ENCODE peak calls at places on chromosomes 11 and 22, in nine cellular contexts. R, S, W, Y, U, O, G, A and V are unnamed samples.

GRCh38 chr11:2897048-2897447 is 11.5 kb upstream of the CDKN1C start:
- DNase-seq in R (no peak), S (no peak), W (no peak), Y (no peak), U (no peak), O (no peak), G (no peak), A (no peak), V (no peak)

GRCh38 chr11:128207861-128208321 is 379.5 kb downstream of the ETS1 start:
- DNase-seq in R (no peak), S (no peak), W (peak), Y (no peak), U (peak), O (no peak), G (no peak), A (no peak), V (no peak)

GRCh38 chr11:43921561-43922294 is 20.7 kb upstream of the C11orf96 start:
- DNase-seq in R (no peak), S (no peak), W (no peak), Y (no peak), U (no peak), O (no peak), G (no peak), A (no peak), V (no peak)

GRCh38 chr11:102413497-102413896 is 39.1 kb downstream of the TMEM123 start:
- DNase-seq in R (no peak), S (no peak), W (no peak), Y (no peak), U (no peak), O (no peak), G (no peak), A (no peak), V (no peak)

GRCh38 chr11:99505319-99505718 is 484.6 kb downstream of the CNTN5 start:
- DNase-seq in R (no peak), S (no peak), W (no peak), Y (no peak), U (peak), O (no peak), G (no peak), A (no peak), V (no peak)

GRCh38 chr11:72584933-72585597 is 89.2 kb downstream of the PDE2A start:
- DNase-seq in R (no peak), S (no peak), W (no peak), Y (no peak), U (no peak), O (peak), G (no peak), A (no peak), V (no peak)

GRCh38 chr11:120527111-120527748 is 15.7 kb downstream of the GRIK4 start:
- DNase-seq in R (peak), S (no peak), W (no peak), Y (no peak), U (no peak), O (no peak), G (no peak), A (no peak), V (no peak)

GRCh38 chr11:11604340-11604992 is 17.3 kb downstream of the GALNT18 start:
- DNase-seq in R (no peak), S (no peak), W (no peak), Y (no peak), U (no peak), O (no peak), G (no peak), A (no peak), V (no peak)

GRCh38 chr22:41261541-41262249 is 21.0 kb upstream of the CHADL start:
- DNase-seq in R (peak), S (no peak), W (no peak), Y (no peak), U (no peak), O (no peak), G (no peak), A (no peak), V (no peak)

GRCh38 chr11:111941963-111942362 is 4.8 kb downstream of the DIXDC1 start:
- DNase-seq in R (peak), S (no peak), W (no peak), Y (no peak), U (no peak), O (peak), G (no peak), A (no peak), V (no peak)

GRCh38 chr11:34468209-34468841 is 29.6 kb downstream of the CAT start:
- DNase-seq in R (no peak), S (no peak), W (no peak), Y (peak), U (peak), O (no peak), G (no peak), A (no peak), V (no peak)

DNA sequence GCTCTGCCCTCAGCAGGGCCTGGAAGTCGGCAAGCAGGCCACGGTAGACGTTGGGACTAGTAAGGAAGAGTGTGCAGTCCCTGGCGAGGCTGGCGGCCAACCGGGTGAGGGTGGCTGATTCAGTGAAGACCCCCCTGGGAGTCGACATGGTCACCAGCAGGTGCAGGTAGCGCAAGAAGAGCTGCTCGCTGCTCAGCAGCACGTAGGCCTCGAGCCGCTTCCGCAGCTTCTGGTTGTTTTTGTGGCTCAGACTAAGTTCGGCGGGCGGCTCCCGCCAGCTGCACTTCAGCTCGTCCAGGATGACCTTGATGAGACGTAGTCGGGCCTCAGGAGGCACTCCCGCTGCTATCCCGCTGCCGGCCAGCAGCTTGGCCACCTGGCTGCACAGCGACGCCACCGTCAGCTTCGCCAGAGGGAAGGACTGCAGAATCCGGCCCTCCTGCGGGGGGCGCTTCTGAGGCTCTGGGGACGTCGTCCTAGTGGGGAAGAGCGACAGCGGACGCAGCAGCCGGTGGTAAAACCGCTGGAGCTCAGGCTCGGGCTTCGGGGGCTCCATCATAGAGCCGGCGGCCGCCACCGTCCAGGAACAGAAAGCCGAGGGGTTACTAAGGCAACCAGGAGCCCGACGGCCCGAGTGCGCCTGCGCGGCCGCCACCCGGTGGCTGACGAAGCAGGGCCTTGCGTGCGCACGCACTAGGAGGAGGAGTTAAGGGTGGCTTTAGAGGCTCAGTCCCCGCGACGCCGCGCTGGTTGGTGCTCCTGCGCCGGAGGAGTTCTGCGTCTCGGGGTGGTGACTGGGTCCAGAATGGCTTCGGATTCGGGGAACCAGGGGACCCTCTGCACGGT is at the start of the genes CCDC87 and CCS:
- DNase-seq in R (peak), S (peak), W (peak), Y (peak), U (peak), O (peak), G (peak), A (peak), V (peak)
- H3K27ac ChIP-seq in R (peak), S (peak), W (peak), Y (peak), U (peak), O (no peak), G (peak), A (peak), V (peak)

DNA sequence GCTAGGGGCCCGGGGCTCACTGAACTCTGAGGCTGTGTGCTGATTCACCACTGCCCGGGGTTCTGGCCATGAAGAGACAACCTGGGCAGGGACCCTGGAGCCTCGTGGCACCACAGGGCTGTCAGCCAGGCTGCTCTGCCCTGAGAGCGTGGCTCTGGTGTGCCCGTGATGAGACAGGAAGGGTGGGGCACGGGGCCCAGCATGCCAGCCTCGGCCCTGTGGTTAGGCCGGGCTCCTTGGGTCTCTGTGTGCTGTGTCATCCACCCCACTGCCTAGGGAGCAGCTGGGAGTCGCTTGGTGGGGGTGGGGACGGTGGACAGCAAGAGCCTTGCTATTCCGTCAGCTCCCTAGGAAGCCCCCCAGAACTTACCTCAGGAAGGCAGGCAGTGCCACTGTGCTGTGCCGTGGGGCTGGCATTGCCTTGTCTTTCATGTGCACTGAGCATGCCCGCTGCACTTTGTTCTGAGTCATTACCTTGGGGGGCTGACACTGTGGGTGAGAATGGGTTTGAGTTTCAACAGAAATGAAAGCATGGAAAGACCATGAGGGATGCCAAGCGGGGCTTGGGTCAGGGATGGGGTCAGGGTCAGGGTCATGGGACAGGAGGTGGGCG is 31.7 kb downstream of the TPCN2 start:
- DNase-seq in R (no peak), S (no peak), W (peak), Y (no peak), U (peak), O (no peak), G (no peak), A (no peak), V (no peak)
- H3K27ac ChIP-seq in R (no peak), S (no peak), W (peak), Y (no peak), U (no peak), O (peak), G (peak), A (no peak), V (no peak)

DNA sequence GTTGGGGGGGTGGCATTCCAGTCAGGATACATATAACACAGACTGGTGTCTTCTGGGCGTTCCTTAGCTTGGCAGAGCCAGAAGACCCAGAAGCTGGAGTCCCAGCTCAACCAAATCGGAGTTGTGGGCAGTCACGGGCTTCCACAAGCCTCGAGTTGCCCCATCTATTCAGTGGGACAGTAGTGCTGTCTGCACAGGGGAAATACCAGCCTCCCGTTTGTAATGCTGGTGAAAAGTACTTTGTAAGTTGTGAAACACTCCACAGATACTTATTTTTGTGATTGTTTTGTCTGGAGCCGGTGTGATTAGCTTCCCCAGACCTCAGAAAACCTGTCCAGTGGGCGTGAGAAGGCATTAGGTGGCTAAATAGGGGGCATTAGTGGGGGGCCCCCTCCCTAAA is 13.6 kb downstream of the DGKZ start:
- DNase-seq in R (no peak), S (no peak), W (no peak), Y (no peak), U (no peak), O (no peak), G (no peak), A (no peak), V (no peak)
- H3K27ac ChIP-seq in R (peak), S (peak), W (no peak), Y (peak), U (peak), O (no peak), G (peak), A (peak), V (peak)

GRCh38 chr22:21949569-21949918 is 3.1 kb downstream of the PPM1F start:
- DNase-seq in R (no peak), S (no peak), W (no peak), Y (no peak), U (no peak), O (no peak), G (no peak), A (no peak), V (no peak)

GRCh38 chr22:21947040-21948014 is 5.3 kb downstream of the PPM1F start:
- DNase-seq in R (no peak), S (no peak), W (no peak), Y (peak), U (peak), O (no peak), G (no peak), A (no peak), V (no peak)

GRCh38 chr22:21949948-21950347 is 2.7 kb downstream of the PPM1F start:
- DNase-seq in R (no peak), S (no peak), W (no peak), Y (no peak), U (no peak), O (no peak), G (no peak), A (no peak), V (no peak)

GRCh38 chr22:21948824-21949568 is 3.7 kb downstream of the PPM1F start:
- DNase-seq in R (no peak), S (no peak), W (no peak), Y (no peak), U (no peak), O (no peak), G (no peak), A (no peak), V (no peak)

DNA sequence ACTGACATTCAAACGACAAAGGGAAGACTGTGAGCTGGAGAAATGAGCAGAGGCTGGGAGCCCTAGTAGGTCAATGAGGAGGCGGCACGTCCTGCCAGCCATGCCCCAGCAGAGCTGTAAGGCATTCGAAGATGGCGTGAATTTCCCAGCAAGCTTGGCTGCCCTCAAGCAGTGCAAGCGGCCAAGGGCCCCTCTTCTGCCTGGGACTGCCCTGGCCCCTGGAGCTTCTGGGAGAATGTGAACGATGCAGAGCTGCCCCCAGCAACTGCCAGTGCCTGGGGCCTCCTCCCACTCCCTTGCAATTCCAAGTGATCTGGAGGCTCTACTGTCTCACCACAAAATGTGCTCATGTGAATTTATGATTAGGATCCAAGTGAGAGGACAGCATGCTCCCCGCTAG is 4.3 kb downstream of the PPM1F start:
- DNase-seq in R (no peak), S (no peak), W (no peak), Y (no peak), U (no peak), O (no peak), G (no peak), A (no peak), V (no peak)
- H3K27ac ChIP-seq in R (peak), S (peak), W (peak), Y (peak), U (no peak), O (no peak), G (no peak), A (peak), V (no peak)

GRCh38 chr11:133724116-133724515 is 121.2 kb downstream of the SPATA19 start:
- DNase-seq in R (no peak), S (no peak), W (no peak), Y (no peak), U (no peak), O (no peak), G (no peak), A (no peak), V (no peak)

GRCh38 chr11:133720951-133721350 is 124.4 kb downstream of the SPATA19 start:
- DNase-seq in R (no peak), S (no peak), W (no peak), Y (no peak), U (no peak), O (no peak), G (no peak), A (no peak), V (no peak)

GRCh38 chr11:133732109-133732508 is 113.2 kb downstream of the SPATA19 start:
- DNase-seq in R (no peak), S (no peak), W (no peak), Y (no peak), U (no peak), O (no peak), G (no peak), A (no peak), V (no peak)

GRCh38 chr11:133726576-133726975 is 118.7 kb downstream of the SPATA19 start:
- DNase-seq in R (no peak), S (no peak), W (no peak), Y (no peak), U (no peak), O (no peak), G (no peak), A (no peak), V (no peak)
- H3K27ac ChIP-seq in R (no peak), S (no peak), W (no peak), Y (no peak), U (no peak), O (no peak), G (no peak), A (no peak), V (no peak)